ENCODE peak calls at places on chromosomes 6 and 20, in eight cellular contexts. W is endothelial cell; T is BJ; B is astrocyte of the cerebellum; J is fibroblast of lung; K is activated CD8-positive, alpha-beta T cell treated with anti-CD3 and anti-CD28 coated beads for 36 hours; S is IMR-90; O is AG04450. Q is an unnamed sample.

GRCh38 chr6:24646771-24647170 is 780 bp upstream of the KIAA0319 start:
- DNase-seq in W (no peak), T (no peak), B (no peak), J (peak; percentile 71), K (no peak), S (peak; percentile 12), O (no peak), Q (no peak)

GRCh38 chr6:7138111-7138510 is 30.4 kb downstream of the RREB1 start:
- DNase-seq in W (no peak), T (no peak), B (no peak), J (no peak), K (no peak), S (no peak), O (no peak), Q (no peak)

GRCh38 chr6:85464722-85465150 is 14.9 kb downstream of the NT5E start:
- DNase-seq in W (no peak), T (peak; percentile 68), B (no peak), J (peak; percentile 94), K (peak; percentile 72), S (peak; percentile 98), O (peak; percentile 44), Q (no peak)

GRCh38 chr6:15996030-15996429 is 132.9 kb upstream of the MYLIP start:
- DNase-seq in W (no peak), T (no peak), B (no peak), J (no peak), K (no peak), S (no peak), O (no peak), Q (no peak)

GRCh38 chr6:16236648-16237199 is 1.7 kb upstream of the GMPR start:
- DNase-seq in W (no peak), T (peak; percentile 24), B (peak; percentile 60), J (peak; percentile 69), K (peak; percentile 11), S (peak; percentile 76), O (peak; percentile 21), Q (no peak)

GRCh38 chr6:54327631-54328030 is 19.4 kb downstream of the TINAG start:
- DNase-seq in W (no peak), T (no peak), B (no peak), J (peak; percentile 3), K (no peak), S (peak; percentile 0), O (no peak), Q (no peak)

GRCh38 chr6:158376650-158377081 is 64.4 kb downstream of the TULP4 start:
- DNase-seq in W (no peak), T (peak; percentile 52), B (no peak), J (peak; percentile 90), K (no peak), S (peak; percentile 89), O (peak; percentile 36), Q (peak; percentile 68)

GRCh38 chr6:31535538-31536324 is 6.1 kb downstream of the DDX39B start:
- DNase-seq in W (no peak), T (no peak), B (no peak), J (no peak), K (no peak), S (no peak), O (no peak), Q (no peak)

GRCh38 chr6:44253307-44254101 is 3.8 kb downstream of the SLC35B2 start:
- DNase-seq in W (peak; percentile 73), T (no peak), B (no peak), J (no peak), K (peak; percentile 81), S (no peak), O (no peak), Q (peak; percentile 75)

GRCh38 chr6:164795091-164795490 is 514.3 kb downstream of the C6orf118 start:
- DNase-seq in W (no peak), T (no peak), B (no peak), J (no peak), K (no peak), S (no peak), O (no peak), Q (no peak)

GRCh38 chr6:105591053-105591452 is 188.2 kb upstream of the PREP start:
- DNase-seq in W (no peak), T (no peak), B (no peak), J (peak; percentile 71), K (peak; percentile 52), S (peak; percentile 57), O (no peak), Q (no peak)

GRCh38 chr6:150252714-150253444 is 110.0 kb downstream of the PPP1R14C start:
- DNase-seq in W (no peak), T (no peak), B (no peak), J (peak; percentile 63), K (no peak), S (peak; percentile 26), O (no peak), Q (no peak)

DNA sequence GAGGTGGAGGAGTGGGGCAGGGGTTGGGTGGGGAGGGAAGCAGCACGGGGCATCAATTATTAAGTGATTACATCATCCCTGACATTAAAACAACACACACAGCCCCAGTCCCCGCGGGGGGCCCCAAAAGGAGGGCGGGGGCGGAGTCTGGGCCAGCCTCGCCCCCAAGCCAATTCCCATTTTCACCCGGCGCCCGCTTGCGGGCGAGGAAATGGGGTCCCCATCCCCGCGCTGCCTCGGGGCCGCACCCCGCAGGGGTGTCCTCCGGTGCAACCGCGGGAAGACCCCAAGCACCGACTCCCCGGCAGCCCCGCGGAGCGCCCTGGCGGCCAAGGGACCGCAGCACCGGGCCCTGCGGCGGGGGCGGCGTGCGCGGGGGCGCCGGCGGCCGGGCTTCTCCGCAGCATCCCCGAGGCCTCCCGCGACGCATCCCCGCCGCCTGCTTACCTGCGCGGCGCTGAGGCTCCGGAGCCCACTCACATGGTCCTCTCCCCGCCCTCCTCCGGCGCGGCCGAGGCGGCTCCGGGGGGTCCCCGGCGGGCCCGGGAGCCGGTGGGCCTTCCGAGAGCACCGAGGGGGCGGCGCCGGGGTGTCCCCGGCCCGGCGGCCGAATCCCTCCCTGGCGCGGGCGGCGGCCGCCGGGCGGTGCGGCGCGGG is 603 bp downstream of the FYN start:
- DNase-seq in W (no peak), T (no peak), B (no peak), J (peak; percentile 25), K (peak; percentile 81), S (peak; percentile 30), O (no peak), Q (peak; percentile 87)
- TF ChIP-seq CTCF in W (no peak), T (peak; percentile 11), B (no peak), J (no peak), K (no peak), S (peak; percentile 15), O (no peak), Q (no peak)

GRCh38 chr6:135168766-135169165 is 12.3 kb upstream of the MYB start:
- DNase-seq in W (no peak), T (no peak), B (no peak), J (no peak), K (no peak), S (no peak), O (no peak), Q (no peak)
- TF ChIP-seq CTCF in W (no peak), T (no peak), B (no peak), J (no peak), K (no peak), S (no peak), O (no peak), Q (no peak)

GRCh38 chr20:58428364-58428763 is 39.3 kb downstream of the VAPB start:
- DNase-seq in W (no peak), T (no peak), B (no peak), J (no peak), K (no peak), S (no peak), O (no peak), Q (no peak)

GRCh38 chr20:58431134-58431533 is 42.1 kb downstream of the VAPB start:
- DNase-seq in W (no peak), T (no peak), B (no peak), J (peak; percentile 52), K (no peak), S (peak; percentile 55), O (no peak), Q (no peak)

GRCh38 chr20:58432190-58432954 is 43.3 kb downstream of the VAPB start:
- DNase-seq in W (no peak), T (no peak), B (no peak), J (no peak), K (no peak), S (peak; percentile 69), O (peak; percentile 44), Q (no peak)

GRCh38 chr20:58433029-58433657 is 44.1 kb downstream of the VAPB start:
- DNase-seq in W (no peak), T (no peak), B (no peak), J (no peak), K (no peak), S (no peak), O (no peak), Q (no peak)

GRCh38 chr20:58429303-58429702 is 40.3 kb downstream of the VAPB start:
- DNase-seq in W (no peak), T (no peak), B (no peak), J (no peak), K (no peak), S (no peak), O (no peak), Q (no peak)
- TF ChIP-seq CTCF in W (no peak), T (no peak), B (no peak), J (no peak), K (no peak), S (no peak), O (no peak), Q (no peak)

DNA sequence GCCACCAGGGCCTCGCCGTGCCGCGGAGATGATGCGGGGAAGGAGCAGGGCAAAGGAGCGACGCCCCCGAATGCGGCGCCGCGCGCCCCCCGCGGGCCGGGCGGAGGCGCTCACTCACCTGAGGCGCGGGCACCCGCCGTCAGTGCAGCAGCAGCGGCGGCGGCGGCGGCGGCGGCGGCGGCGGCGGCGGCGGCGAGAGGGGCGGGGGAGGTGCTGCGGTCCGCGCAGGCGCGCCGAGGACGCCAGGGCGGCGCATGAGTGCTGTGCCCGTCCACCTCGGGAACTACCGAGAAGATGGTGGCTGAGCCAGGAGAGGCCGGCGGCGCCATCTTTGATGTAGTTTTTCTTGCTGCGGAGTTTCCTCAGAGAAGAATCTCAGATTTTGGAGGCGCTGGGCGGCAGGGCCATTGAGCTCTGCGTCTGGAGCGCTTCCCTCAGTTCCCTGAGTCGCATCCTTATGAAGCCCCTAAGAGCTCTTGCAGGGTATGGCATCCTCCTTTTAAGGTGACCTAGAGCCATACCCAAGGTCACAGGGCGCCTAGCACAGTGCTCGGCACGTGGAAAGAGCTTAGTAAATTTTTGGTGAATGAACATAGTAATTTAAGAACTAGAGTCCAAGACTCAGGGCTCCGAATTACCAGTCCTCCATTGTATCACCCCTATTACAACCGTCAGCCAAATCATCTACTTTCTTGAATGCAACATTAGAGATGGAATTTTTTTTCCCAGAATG is at the start of gene NDRG3:
- DNase-seq in W (peak; percentile 89), T (peak; percentile 53), B (peak; percentile 84), J (peak; percentile 86), K (peak; percentile 96), S (peak; percentile 89), O (peak; percentile 78), Q (peak; percentile 92)
- TF ChIP-seq CTCF in W (no peak), T (no peak), B (no peak), J (no peak), K (no peak), S (no peak), O (no peak), Q (no peak)

DNA sequence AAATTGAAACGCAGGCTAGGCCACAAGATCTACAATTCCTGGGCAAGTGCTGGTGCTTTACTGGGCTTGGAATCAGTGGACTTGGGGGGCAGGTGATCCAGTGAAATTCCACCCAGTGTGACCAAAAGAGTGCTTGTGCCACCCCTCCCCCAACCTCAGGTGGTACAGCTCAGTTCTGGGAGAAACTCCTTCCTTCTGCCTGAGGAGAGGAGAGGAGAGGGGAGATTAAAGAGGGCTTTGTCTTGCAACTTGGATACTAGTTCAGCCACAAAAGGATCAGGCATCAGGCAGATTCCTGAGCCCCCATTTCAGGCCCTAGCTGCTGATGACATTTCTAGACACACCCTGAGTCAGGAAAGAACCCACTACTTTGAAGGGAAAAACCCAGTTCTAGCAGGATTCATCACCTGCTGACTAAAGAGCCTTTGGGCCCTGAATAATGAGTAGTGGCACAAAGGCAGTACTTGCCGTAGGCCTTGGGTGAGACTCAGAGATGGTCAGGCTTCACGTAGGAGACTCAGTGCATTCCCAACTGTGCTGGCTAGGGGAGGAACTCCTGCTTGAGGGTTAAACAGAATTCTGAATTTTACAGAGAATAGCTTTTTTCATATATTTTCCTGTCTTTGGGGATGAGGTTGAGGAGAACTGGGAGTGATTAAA is 446.7 kb downstream of the BMP2 start:
- DNase-seq in W (no peak), T (no peak), B (no peak), J (no peak), K (no peak), S (no peak), O (no peak), Q (no peak)
- TF ChIP-seq CTCF in W (no peak), T (no peak), B (no peak), J (no peak), K (no peak), S (no peak), O (no peak), Q (no peak)

Q was measured in glutamatergic neuron.